ENCODE peak calls at places on chromosomes 6 and 20, in ten cellular contexts. O is stimulated activated naive CD4-positive, alpha-beta T cell; X is MV-4-11; L is CD8-positive, alpha-beta T cell; G is vagina; H is A172; R is NCI-H1105; I is fibroblast of villous mesenchyme; F is activated CD4-positive, alpha-beta T cell treated with anti-CD3 and anti-CD28 coated beads, Interleukin-2, amount 50 U/mL, for 24 hours; Q is breast epithelium. S is an unnamed sample.

GRCh38 chr6:25882066-25882496 is 8.0 kb upstream of the SLC17A3 start:
- DNase-seq in O (no peak), X (no peak), L (no peak), G (no peak), H (no peak), R (no peak), I (no peak), F (no peak), Q (no peak), S (no peak)

GRCh38 chr6:142537612-142538478 is 236.0 kb downstream of the ADGRG6 start:
- DNase-seq in O (no peak), X (no peak), L (no peak), G (no peak), H (no peak), R (no peak), I (peak; percentile 33), F (no peak), Q (no peak), S (no peak)

GRCh38 chr6:161228911-161229591 is 44.8 kb downstream of the AGPAT4 start:
- DNase-seq in O (no peak), X (peak; percentile 95), L (no peak), G (no peak), H (peak; percentile 86), R (no peak), I (peak; percentile 96), F (no peak), Q (no peak), S (no peak)

GRCh38 chr6:40743690-40744446 is 156.7 kb upstream of the LRFN2 start:
- DNase-seq in O (no peak), X (no peak), L (no peak), G (no peak), H (no peak), R (no peak), I (no peak), F (no peak), Q (no peak), S (no peak)

GRCh38 chr6:71289039-71289801 is 609 bp downstream of the OGFRL1 start:
- DNase-seq in O (peak; percentile 39), X (no peak), L (no peak), G (no peak), H (peak; percentile 4), R (peak; percentile 16), I (peak; percentile 51), F (no peak), Q (no peak), S (no peak)

GRCh38 chr20:46210672-46211330 is 92.7 kb downstream of the CD40 start:
- DNase-seq in O (no peak), X (no peak), L (no peak), G (no peak), H (no peak), R (no peak), I (no peak), F (no peak), Q (no peak), S (no peak)

GRCh38 chr6:152267967-152268845 is 369.0 kb downstream of the SYNE1 start:
- DNase-seq in O (peak; percentile 49), X (no peak), L (no peak), G (no peak), H (no peak), R (peak; percentile 18), I (peak; percentile 57), F (peak; percentile 4), Q (no peak), S (no peak)

GRCh38 chr6:7151381-7151780 is 43.6 kb downstream of the RREB1 start:
- DNase-seq in O (no peak), X (no peak), L (no peak), G (peak; percentile 61), H (no peak), R (no peak), I (no peak), F (no peak), Q (peak; percentile 13), S (no peak)

GRCh38 chr6:130670142-130670541 is 157.1 kb upstream of the SMLR1 start:
- DNase-seq in O (no peak), X (no peak), L (no peak), G (no peak), H (peak; percentile 27), R (no peak), I (no peak), F (no peak), Q (no peak), S (no peak)

GRCh38 chr6:125759184-125759902 is 9.9 kb downstream of the HEY2 start:
- DNase-seq in O (no peak), X (no peak), L (no peak), G (no peak), H (no peak), R (no peak), I (no peak), F (no peak), Q (no peak), S (no peak)

GRCh38 chr20:50144362-50144761 is 9.2 kb downstream of the PEDS1 start:
- DNase-seq in O (no peak), X (peak; percentile 85), L (no peak), G (no peak), H (peak; percentile 78), R (no peak), I (peak; percentile 99), F (no peak), Q (no peak), S (no peak)

GRCh38 chr6:155245871-155246270 is 17.9 kb upstream of the CLDN20 start:
- DNase-seq in O (no peak), X (peak; percentile 54), L (no peak), G (no peak), H (no peak), R (no peak), I (peak; percentile 47), F (no peak), Q (no peak), S (no peak)

GRCh38 chr6:149389509-149390297 is 10.4 kb upstream of the SUMO4 start:
- DNase-seq in O (no peak), X (no peak), L (no peak), G (no peak), H (no peak), R (no peak), I (peak; percentile 42), F (no peak), Q (no peak), S (no peak)

GRCh38 chr6:91761621-91762020 is 1174.7 kb upstream of the MAP3K7 start:
- DNase-seq in O (no peak), X (peak; percentile 1), L (no peak), G (no peak), H (no peak), R (no peak), I (no peak), F (no peak), Q (no peak), S (no peak)

GRCh38 chr6:75155586-75155985 is 50.3 kb downstream of the COL12A1 start:
- DNase-seq in O (no peak), X (no peak), L (no peak), G (no peak), H (no peak), R (no peak), I (peak; percentile 89), F (no peak), Q (no peak), S (no peak)

GRCh38 chr20:11881453-11881852 is 36.2 kb upstream of the BTBD3 start:
- DNase-seq in O (no peak), X (no peak), L (no peak), G (no peak), H (no peak), R (no peak), I (peak; percentile 92), F (no peak), Q (no peak), S (no peak)

GRCh38 chr20:14264869-14265268 is 72.5 kb downstream of the FLRT3 start:
- DNase-seq in O (no peak), X (no peak), L (no peak), G (no peak), H (peak; percentile 5), R (no peak), I (peak; percentile 38), F (no peak), Q (no peak), S (no peak)

GRCh38 chr20:9590189-9590588 is 75.8 kb downstream of the LAMP5 start:
- DNase-seq in O (no peak), X (peak; percentile 11), L (no peak), G (no peak), H (no peak), R (no peak), I (peak; percentile 45), F (no peak), Q (no peak), S (no peak)

GRCh38 chr20:38249536-38250310 is 10.8 kb downstream of the KIAA1755 start:
- DNase-seq in O (no peak), X (no peak), L (no peak), G (no peak), H (no peak), R (no peak), I (peak; percentile 66), F (no peak), Q (no peak), S (no peak)

GRCh38 chr6:69820438-69820837 is 23.6 kb upstream of the LMBRD1 start:
- DNase-seq in O (no peak), X (no peak), L (no peak), G (no peak), H (no peak), R (no peak), I (no peak), F (no peak), Q (no peak), S (no peak)

GRCh38 chr20:62717933-62718332 is 9.3 kb downstream of the NTSR1 start:
- DNase-seq in O (no peak), X (no peak), L (no peak), G (no peak), H (no peak), R (no peak), I (no peak), F (no peak), Q (no peak), S (no peak)

GRCh38 chr6:136158398-136158797 is 91.7 kb downstream of the MTFR2 start:
- DNase-seq in O (no peak), X (no peak), L (no peak), G (no peak), H (no peak), R (no peak), I (peak; percentile 92), F (no peak), Q (no peak), S (no peak)

GRCh38 chr6:89255417-89255816 is 38.3 kb upstream of the GABRR1 start:
- DNase-seq in O (no peak), X (no peak), L (no peak), G (no peak), H (no peak), R (no peak), I (no peak), F (no peak), Q (no peak), S (no peak)

GRCh38 chr6:26020983-26021349 is 58.4 kb downstream of the TRIM38 start:
- DNase-seq in O (no peak), X (peak; percentile 83), L (no peak), G (no peak), H (no peak), R (no peak), I (peak; percentile 77), F (peak; percentile 19), Q (peak; percentile 60), S (no peak)

GRCh38 chr20:36919715-36920333 is 31.7 kb downstream of the SAMHD1 start:
- DNase-seq in O (peak; percentile 67), X (peak; percentile 44), L (no peak), G (no peak), H (peak; percentile 66), R (peak; percentile 26), I (peak; percentile 72), F (peak; percentile 35), Q (no peak), S (no peak)

GRCh38 chr20:10089871-10090587 is 55.2 kb downstream of the ANKEF1 start:
- DNase-seq in O (no peak), X (no peak), L (no peak), G (no peak), H (no peak), R (no peak), I (no peak), F (no peak), Q (no peak), S (no peak)

GRCh38 chr20:57180954-57181353 is 85.5 kb downstream of the BMP7 start:
- DNase-seq in O (no peak), X (no peak), L (no peak), G (no peak), H (no peak), R (no peak), I (no peak), F (no peak), Q (no peak), S (no peak)

GRCh38 chr6:21946298-21946783 is 350.5 kb downstream of the PRL start:
- DNase-seq in O (no peak), X (no peak), L (no peak), G (no peak), H (peak; percentile 94), R (no peak), I (peak; percentile 71), F (no peak), Q (peak; percentile 32), S (no peak)